ENCODE peak calls at places on chromosomes 16 and 17, in six cellular contexts. One of them, this sample, is unnamed.

GRCh38 chr17:64385187-64386083 is 5.2 kb downstream of the PECAM1 start:
- DNase-seq in K562: peak
- DNase-seq in WTC11: no peak
- DNase-seq in HepG2: peak
- DNase-seq in GM23338: no peak
- DNase-seq in H1: no peak
- DNase-seq in this sample: peak

GRCh38 chr16:75462804-75463203 is 1.7 kb downstream of the TMEM170A start:
- DNase-seq in K562: no peak
- DNase-seq in WTC11: no peak
- DNase-seq in HepG2: no peak
- DNase-seq in GM23338: no peak
- DNase-seq in H1: no peak
- DNase-seq in this sample: no peak

GRCh38 chr17:79065105-79065670 is 9.4 kb upstream of the ENGASE start:
- DNase-seq in K562: peak
- DNase-seq in WTC11: peak
- DNase-seq in HepG2: peak
- DNase-seq in GM23338: peak
- DNase-seq in H1: no peak
- DNase-seq in this sample: no peak

GRCh38 chr16:55559233-55559632 is 7.3 kb upstream of the CAPNS2 start:
- DNase-seq in K562: no peak
- DNase-seq in WTC11: no peak
- DNase-seq in HepG2: no peak
- DNase-seq in GM23338: no peak
- DNase-seq in H1: no peak
- DNase-seq in this sample: no peak

GRCh38 chr17:50559674-50560184 is 786 bp upstream of the CACNA1G start:
- DNase-seq in K562: peak
- DNase-seq in WTC11: peak
- DNase-seq in HepG2: no peak
- DNase-seq in GM23338: peak
- DNase-seq in H1: peak
- DNase-seq in this sample: no peak

GRCh38 chr17:35052240-35052608 is 11.3 kb downstream of the RFFL start:
- DNase-seq in K562: no peak
- DNase-seq in WTC11: no peak
- DNase-seq in HepG2: no peak
- DNase-seq in GM23338: no peak
- DNase-seq in H1: no peak
- DNase-seq in this sample: no peak

GRCh38 chr16:89368604-89369249 is 121.6 kb downstream of the ANKRD11 start:
- DNase-seq in K562: no peak
- DNase-seq in WTC11: no peak
- DNase-seq in HepG2: no peak
- DNase-seq in GM23338: no peak
- DNase-seq in H1: no peak
- DNase-seq in this sample: no peak

GRCh38 chr16:51147776-51148673 is 3.0 kb downstream of the SALL1 start:
- DNase-seq in K562: no peak
- DNase-seq in WTC11: no peak
- DNase-seq in HepG2: no peak
- DNase-seq in GM23338: no peak
- DNase-seq in H1: no peak
- DNase-seq in this sample: no peak

GRCh38 chr16:67551972-67552371 is 10.4 kb upstream of the CTCF start:
- DNase-seq in K562: no peak
- DNase-seq in WTC11: no peak
- DNase-seq in HepG2: no peak
- DNase-seq in GM23338: no peak
- DNase-seq in H1: no peak
- DNase-seq in this sample: no peak

GRCh38 chr17:82696916-82697807 is 1.3 kb downstream of the RAB40B start:
- DNase-seq in K562: no peak
- DNase-seq in WTC11: peak
- DNase-seq in HepG2: no peak
- DNase-seq in GM23338: peak
- DNase-seq in H1: no peak
- DNase-seq in this sample: no peak

GRCh38 chr16:23829454-23829853 is 6.3 kb upstream of the PRKCB start:
- DNase-seq in K562: no peak
- DNase-seq in WTC11: no peak
- DNase-seq in HepG2: no peak
- DNase-seq in GM23338: no peak
- DNase-seq in H1: no peak
- DNase-seq in this sample: no peak

GRCh38 chr16:57791903-57792461 is 10.3 kb downstream of the KIFC3 start:
- DNase-seq in K562: no peak
- DNase-seq in WTC11: no peak
- DNase-seq in HepG2: no peak
- DNase-seq in GM23338: no peak
- DNase-seq in H1: no peak
- DNase-seq in this sample: no peak

GRCh38 chr16:69367980-69368379 is 16.4 kb upstream of the TMED6 start:
- DNase-seq in K562: peak
- DNase-seq in WTC11: no peak
- DNase-seq in HepG2: no peak
- DNase-seq in GM23338: no peak
- DNase-seq in H1: no peak
- DNase-seq in this sample: no peak

GRCh38 chr16:11272921-11273720 is at the start of gene PRM3:
- DNase-seq in K562: no peak
- DNase-seq in WTC11: no peak
- DNase-seq in HepG2: no peak
- DNase-seq in GM23338: no peak
- DNase-seq in H1: no peak
- DNase-seq in this sample: no peak
- TF ChIP-seq CREB1 in K562: no peak
- TF ChIP-seq CREB1 in WTC11: no peak
- TF ChIP-seq CREB1 in HepG2: no peak
- TF ChIP-seq CREB1 in GM23338: no peak
- TF ChIP-seq CREB1 in H1: no peak
- TF ChIP-seq CREB1 in this sample: no peak

DNA sequence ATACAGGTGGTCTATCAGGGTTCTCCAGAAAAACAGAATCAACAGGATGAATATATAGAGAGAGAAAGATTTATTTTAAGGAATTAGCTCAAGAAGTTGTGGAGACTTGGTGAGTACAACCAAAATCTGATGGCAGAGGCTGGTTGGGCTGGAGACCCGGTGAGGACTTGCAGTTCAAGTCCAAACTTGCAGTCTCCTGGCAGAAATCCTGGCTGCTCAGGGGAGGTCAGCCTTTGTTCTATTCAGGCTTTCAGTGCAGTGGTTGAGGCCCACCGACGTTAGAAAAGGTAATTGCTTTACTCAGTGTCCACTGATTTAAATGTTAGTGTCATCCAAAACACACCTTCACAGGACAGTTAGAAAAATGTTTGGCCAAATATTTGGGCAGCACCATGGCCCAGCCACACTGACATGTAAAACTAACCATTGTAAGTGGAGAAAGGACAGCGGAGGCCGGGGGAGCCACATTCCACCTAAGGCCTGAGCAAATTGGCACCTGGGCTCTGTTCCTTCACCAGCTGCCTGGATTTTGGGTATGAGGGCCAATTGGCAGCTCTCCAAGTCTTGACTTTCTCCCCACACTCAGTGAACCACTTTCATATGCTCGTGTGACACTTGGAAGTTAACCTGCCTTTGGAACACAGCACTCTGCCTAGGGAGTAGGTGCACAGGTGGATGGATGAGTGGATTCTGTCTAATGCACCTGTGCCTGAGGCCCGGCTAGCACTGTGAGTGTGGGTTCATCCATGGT is 54.7 kb downstream of the CACNG5 start:
- DNase-seq in K562: no peak
- DNase-seq in WTC11: no peak
- DNase-seq in HepG2: no peak
- DNase-seq in GM23338: no peak
- DNase-seq in H1: no peak
- DNase-seq in this sample: no peak
- TF ChIP-seq CREB1 in K562: no peak
- TF ChIP-seq CREB1 in WTC11: no peak
- TF ChIP-seq CREB1 in HepG2: no peak
- TF ChIP-seq CREB1 in GM23338: no peak
- TF ChIP-seq CREB1 in H1: no peak
- TF ChIP-seq CREB1 in this sample: no peak

GRCh38 chr16:10684541-10685151 is 10.1 kb downstream of the TEKT5 start:
- DNase-seq in K562: no peak
- DNase-seq in WTC11: no peak
- DNase-seq in HepG2: no peak
- DNase-seq in GM23338: no peak
- DNase-seq in H1: no peak
- DNase-seq in this sample: no peak

GRCh38 chr16:10683160-10683559 is 11.6 kb downstream of the TEKT5 start:
- DNase-seq in K562: peak
- DNase-seq in WTC11: peak
- DNase-seq in HepG2: no peak
- DNase-seq in GM23338: peak
- DNase-seq in H1: no peak
- DNase-seq in this sample: no peak

GRCh38 chr16:10688291-10688690 is 6.4 kb downstream of the TEKT5 start:
- DNase-seq in K562: no peak
- DNase-seq in WTC11: no peak
- DNase-seq in HepG2: no peak
- DNase-seq in GM23338: no peak
- DNase-seq in H1: no peak
- DNase-seq in this sample: no peak

GRCh38 chr16:10688726-10689125 is 6.0 kb downstream of the TEKT5 start:
- DNase-seq in K562: no peak
- DNase-seq in WTC11: no peak
- DNase-seq in HepG2: no peak
- DNase-seq in GM23338: no peak
- DNase-seq in H1: no peak
- DNase-seq in this sample: no peak

DNA sequence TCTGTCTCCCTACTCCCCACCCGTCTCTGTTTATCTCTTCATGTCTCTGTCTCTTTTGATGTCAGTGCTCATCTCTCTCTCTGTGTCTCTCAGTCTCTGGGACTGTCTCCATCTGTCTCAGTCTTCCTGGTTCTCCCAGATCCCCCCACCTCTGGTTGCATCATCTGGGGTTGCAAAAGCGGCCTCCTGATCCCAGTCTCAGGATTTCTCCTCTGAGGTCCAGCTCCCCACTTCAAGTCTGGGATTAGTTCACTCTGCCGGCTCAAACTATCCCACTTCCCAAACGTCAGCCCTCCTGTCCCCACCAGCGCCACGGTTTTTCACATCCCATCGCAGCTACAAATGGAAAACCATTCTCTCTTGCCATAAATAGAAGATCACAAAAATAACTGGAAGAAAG is 9.0 kb downstream of the TEKT5 start:
- DNase-seq in K562: no peak
- DNase-seq in WTC11: no peak
- DNase-seq in HepG2: no peak
- DNase-seq in GM23338: no peak
- DNase-seq in H1: no peak
- DNase-seq in this sample: no peak
- TF ChIP-seq CREB1 in K562: no peak
- TF ChIP-seq CREB1 in WTC11: no peak
- TF ChIP-seq CREB1 in HepG2: no peak
- TF ChIP-seq CREB1 in GM23338: no peak
- TF ChIP-seq CREB1 in H1: no peak
- TF ChIP-seq CREB1 in this sample: no peak

GRCh38 chr16:29804020-29804419 is 2.3 kb upstream of the MAZ start:
- DNase-seq in K562: no peak
- DNase-seq in WTC11: no peak
- DNase-seq in HepG2: no peak
- DNase-seq in GM23338: peak
- DNase-seq in H1: no peak
- DNase-seq in this sample: no peak

GRCh38 chr16:29802416-29802935 is 3.9 kb upstream of the MAZ start:
- DNase-seq in K562: no peak
- DNase-seq in WTC11: no peak
- DNase-seq in HepG2: no peak
- DNase-seq in GM23338: no peak
- DNase-seq in H1: no peak
- DNase-seq in this sample: no peak

GRCh38 chr16:29806096-29806579 is at the start of gene MAZ:
- DNase-seq in K562: peak
- DNase-seq in WTC11: no peak
- DNase-seq in HepG2: no peak
- DNase-seq in GM23338: no peak
- DNase-seq in H1: no peak
- DNase-seq in this sample: no peak

GRCh38 chr16:29805232-29806095 is 865 bp upstream of the MAZ start:
- DNase-seq in K562: peak
- DNase-seq in WTC11: peak
- DNase-seq in HepG2: peak
- DNase-seq in GM23338: peak
- DNase-seq in H1: peak
- DNase-seq in this sample: peak

GRCh38 chr16:29804455-29805231 is 1.7 kb upstream of the MAZ start:
- DNase-seq in K562: peak
- DNase-seq in WTC11: peak
- DNase-seq in HepG2: no peak
- DNase-seq in GM23338: peak
- DNase-seq in H1: no peak
- DNase-seq in this sample: no peak
- TF ChIP-seq CREB1 in K562: no peak
- TF ChIP-seq CREB1 in WTC11: no peak
- TF ChIP-seq CREB1 in HepG2: no peak
- TF ChIP-seq CREB1 in GM23338: no peak
- TF ChIP-seq CREB1 in H1: no peak
- TF ChIP-seq CREB1 in this sample: no peak

GRCh38 chr17:21089145-21089544 is 37.6 kb upstream of the DHRS7B start:
- DNase-seq in K562: no peak
- DNase-seq in WTC11: no peak
- DNase-seq in HepG2: no peak
- DNase-seq in GM23338: no peak
- DNase-seq in H1: no peak
- DNase-seq in this sample: no peak
- TF ChIP-seq CREB1 in K562: no peak
- TF ChIP-seq CREB1 in WTC11: no peak
- TF ChIP-seq CREB1 in HepG2: no peak
- TF ChIP-seq CREB1 in GM23338: no peak
- TF ChIP-seq CREB1 in H1: no peak
- TF ChIP-seq CREB1 in this sample: no peak

DNA sequence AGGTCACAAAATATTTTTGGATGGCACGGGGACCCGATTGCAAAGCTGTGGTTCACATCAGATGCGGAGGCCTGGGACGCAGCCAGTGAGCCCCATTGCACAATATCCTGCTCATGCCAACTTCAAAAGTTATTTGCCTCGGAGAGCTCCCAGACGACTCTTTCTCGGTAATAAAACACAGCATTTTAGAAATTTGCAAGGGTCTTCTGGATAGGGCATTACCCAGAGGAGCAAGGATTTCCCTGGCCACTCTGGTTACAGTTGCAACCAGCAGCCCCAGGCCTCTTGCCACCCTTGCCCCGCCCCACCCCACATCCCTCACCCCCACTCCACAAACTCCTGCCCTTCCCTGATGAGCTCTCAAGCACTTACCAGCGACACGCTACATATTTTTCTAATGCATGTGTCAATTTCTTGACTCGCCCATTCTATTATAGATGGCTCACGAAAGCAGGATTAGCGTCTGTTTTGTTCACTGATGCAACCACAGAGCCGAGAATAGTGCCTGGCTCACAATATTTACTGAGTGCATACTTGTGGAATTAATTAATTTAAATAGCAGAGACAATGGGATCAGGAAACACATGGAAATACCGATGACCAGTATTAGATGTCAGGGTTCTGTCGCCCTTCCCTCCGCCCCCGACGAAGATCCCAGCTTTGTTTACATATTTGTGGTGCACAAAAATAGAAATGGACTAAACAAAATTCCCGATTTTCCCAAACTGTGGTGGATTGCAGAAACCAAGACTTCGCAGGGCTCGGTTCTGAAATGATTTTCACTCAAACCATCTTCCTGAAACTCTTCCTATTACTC is 62.4 kb downstream of the ADCY9 start:
- DNase-seq in K562: no peak
- DNase-seq in WTC11: no peak
- DNase-seq in HepG2: no peak
- DNase-seq in GM23338: no peak
- DNase-seq in H1: no peak
- DNase-seq in this sample: no peak
- TF ChIP-seq CREB1 in K562: no peak
- TF ChIP-seq CREB1 in WTC11: no peak
- TF ChIP-seq CREB1 in HepG2: no peak
- TF ChIP-seq CREB1 in GM23338: no peak
- TF ChIP-seq CREB1 in H1: no peak
- TF ChIP-seq CREB1 in this sample: no peak

This sample was measured in GM12878.